ENCODE peak calls at places on chromosomes 2 and 18, in six cellular contexts. C, E, T, P, U and K are unnamed samples.

GRCh38 chr2:45812039-45812500 is 160.6 kb downstream of the PRKCE start:
- DNase-seq in C (peak), E (no peak), T (no peak), P (no peak), U (no peak), K (no peak)

GRCh38 chr2:106575955-106576354 is 88.8 kb downstream of the CD8B2 start:
- DNase-seq in C (peak), E (no peak), T (no peak), P (peak), U (no peak), K (no peak)

GRCh38 chr2:227153307-227153706 is 10.7 kb downstream of the COL4A4 start:
- DNase-seq in C (no peak), E (no peak), T (no peak), P (no peak), U (no peak), K (no peak)

GRCh38 chr18:7941533-7941932 is 374.4 kb downstream of the PTPRM start:
- DNase-seq in C (no peak), E (no peak), T (no peak), P (no peak), U (peak), K (no peak)

GRCh38 chr2:146912536-146912935 is 932.3 kb upstream of the ACVR2A start:
- DNase-seq in C (no peak), E (no peak), T (no peak), P (no peak), U (no peak), K (no peak)

GRCh38 chr18:55778731-55779460 is 190.9 kb upstream of the TCF4 start:
- DNase-seq in C (peak), E (no peak), T (no peak), P (peak), U (peak), K (no peak)

GRCh38 chr2:71609029-71609428 is 155.7 kb downstream of the DYSF start:
- DNase-seq in C (no peak), E (no peak), T (no peak), P (no peak), U (no peak), K (no peak)

GRCh38 chr2:42957109-42958035 is 165.0 kb upstream of the HAAO start:
- DNase-seq in C (peak), E (no peak), T (no peak), P (peak), U (no peak), K (no peak)

GRCh38 chr2:6297238-6297637 is 568.5 kb downstream of the CMPK2 start:
- DNase-seq in C (no peak), E (no peak), T (no peak), P (no peak), U (no peak), K (no peak)

GRCh38 chr18:5518899-5519371 is 24.9 kb downstream of the EPB41L3 start:
- DNase-seq in C (no peak), E (no peak), T (no peak), P (no peak), U (no peak), K (no peak)

GRCh38 chr2:178419123-178419522 is 31.9 kb downstream of the PRKRA start:
- DNase-seq in C (no peak), E (no peak), T (no peak), P (no peak), U (peak), K (no peak)

GRCh38 chr2:25707927-25708326 is 34.5 kb upstream of the DTNB start:
- DNase-seq in C (no peak), E (no peak), T (no peak), P (no peak), U (no peak), K (no peak)